ENCODE peak calls at places on chromosome 6, in five cellular contexts. F is ascending aorta, A is psoas muscle, C is kidney, J is H9. L is an unnamed sample.

GRCh38 chr6:108895591-108895990 is 47.4 kb downstream of the ARMC2 start:
- DNase-seq in F (no peak), A (no peak), C (no peak), J (no peak), L (peak; percentile 64)

GRCh38 chr6:155001482-155001881 is 6.4 kb downstream of the TIAM2 start:
- DNase-seq in F (no peak), A (no peak), C (no peak), J (no peak), L (peak; percentile 54)

GRCh38 chr6:168273483-168274045 is 46.0 kb downstream of the DACT2 start:
- DNase-seq in F (no peak), A (no peak), C (no peak), J (no peak), L (no peak)

GRCh38 chr6:20952605-20953004 is 418.3 kb downstream of the CDKAL1 start:
- DNase-seq in F (no peak), A (no peak), C (no peak), J (peak; percentile 27), L (peak; percentile 89)

GRCh38 chr6:40958740-40959139 is 80.3 kb downstream of the UNC5CL start:
- DNase-seq in F (no peak), A (no peak), C (no peak), J (no peak), L (no peak)

GRCh38 chr6:38350220-38350619 is 289.5 kb downstream of the BTBD9 start:
- DNase-seq in F (no peak), A (no peak), C (no peak), J (no peak), L (no peak)

GRCh38 chr6:44332585-44332984 is 9.9 kb upstream of the SPATS1 start:
- DNase-seq in F (no peak), A (no peak), C (no peak), J (no peak), L (no peak)

GRCh38 chr6:106560966-106561740 is 68.1 kb downstream of the RTN4IP1 start:
- DNase-seq in F (no peak), A (no peak), C (no peak), J (no peak), L (peak; percentile 58)

GRCh38 chr6:125792680-125793079 is 1.9 kb downstream of the NCOA7 start:
- DNase-seq in F (no peak), A (no peak), C (no peak), J (no peak), L (peak; percentile 78)

GRCh38 chr6:118770835-118771234 is 119.4 kb upstream of the CEP85L start:
- DNase-seq in F (no peak), A (no peak), C (no peak), J (no peak), L (no peak)

GRCh38 chr6:90678049-90678779 is 91.3 kb upstream of the MAP3K7 start:
- DNase-seq in F (no peak), A (no peak), C (no peak), J (no peak), L (no peak)

GRCh38 chr6:18742406-18742805 is 355.3 kb downstream of the RNF144B start:
- DNase-seq in F (no peak), A (no peak), C (no peak), J (no peak), L (peak; percentile 40)

GRCh38 chr6:156485145-156485544 is 292.0 kb upstream of the ARID1B start:
- DNase-seq in F (no peak), A (no peak), C (no peak), J (no peak), L (no peak)

GRCh38 chr6:143018955-143019354 is 41.7 kb upstream of the AIG1 start:
- DNase-seq in F (no peak), A (no peak), C (no peak), J (no peak), L (peak; percentile 12)

GRCh38 chr6:37008484-37009186 is 3.2 kb downstream of the FGD2 start:
- DNase-seq in F (no peak), A (no peak), C (no peak), J (no peak), L (no peak)

GRCh38 chr6:166715065-166715464 is 88.0 kb upstream of the RPS6KA2 start:
- DNase-seq in F (no peak), A (no peak), C (no peak), J (peak; percentile 47), L (no peak)

GRCh38 chr6:35451354-35452185 is 568 bp upstream of the FANCE start:
- DNase-seq in F (no peak), A (no peak), C (peak; percentile 41), J (no peak), L (no peak)

GRCh38 chr6:32858194-32858593 is 4.2 kb downstream of the PSMB9 start:
- DNase-seq in F (no peak), A (no peak), C (no peak), J (no peak), L (no peak)

GRCh38 chr6:34810936-34811632 is 19.2 kb downstream of the BLTP3A start:
- DNase-seq in F (no peak), A (no peak), C (no peak), J (no peak), L (peak; percentile 21)

GRCh38 chr6:150271501-150272263 is 97.1 kb upstream of the IYD start:
- DNase-seq in F (no peak), A (no peak), C (no peak), J (no peak), L (no peak)

GRCh38 chr6:32439708-32440214 is at the start of gene HLA-DRA:
- DNase-seq in F (no peak), A (no peak), C (no peak), J (peak; percentile 30), L (peak; percentile 24)

GRCh38 chr6:125453516-125453915 is 151.7 kb upstream of the HDDC2 start:
- DNase-seq in F (no peak), A (no peak), C (no peak), J (no peak), L (no peak)

GRCh38 chr6:132067286-132067685 is 116.1 kb upstream of the CCN2 start:
- DNase-seq in F (no peak), A (no peak), C (no peak), J (no peak), L (no peak)

GRCh38 chr6:44053106-44053756 is 74.0 kb downstream of the MRPL14 start:
- DNase-seq in F (no peak), A (no peak), C (peak; percentile 37), J (no peak), L (no peak)

GRCh38 chr6:23533311-23533710 is 592.7 kb upstream of the NRSN1 start:
- DNase-seq in F (no peak), A (no peak), C (no peak), J (no peak), L (no peak)

GRCh38 chr6:56649053-56649769 is 6.5 kb upstream of the DST start:
- DNase-seq in F (no peak), A (no peak), C (no peak), J (no peak), L (peak; percentile 26)

GRCh38 chr6:70210462-70210861 is 92.4 kb downstream of the COL9A1 start:
- DNase-seq in F (no peak), A (no peak), C (no peak), J (no peak), L (peak; percentile 4)

GRCh38 chr6:89999154-89999553 is 104.9 kb downstream of the GJA10 start:
- DNase-seq in F (no peak), A (peak; percentile 22), C (peak; percentile 79), J (no peak), L (peak; percentile 71)

GRCh38 chr6:133637874-133638273 is 251.0 kb upstream of the TCF21 start:
- DNase-seq in F (peak; percentile 66), A (no peak), C (no peak), J (peak; percentile 26), L (no peak)

GRCh38 chr6:121940728-121941127 is 458.7 kb upstream of the HSF2 start:
- DNase-seq in F (no peak), A (no peak), C (no peak), J (no peak), L (no peak)

GRCh38 chr6:84657486-84657885 is 106.9 kb downstream of the TBX18 start:
- DNase-seq in F (no peak), A (no peak), C (no peak), J (no peak), L (no peak)

GRCh38 chr6:20693466-20694063 is 159.3 kb downstream of the CDKAL1 start:
- DNase-seq in F (no peak), A (no peak), C (no peak), J (no peak), L (peak; percentile 36)

GRCh38 chr6:106279179-106279578 is 46.4 kb downstream of the ATG5 start:
- DNase-seq in F (no peak), A (no peak), C (no peak), J (no peak), L (peak; percentile 80)

GRCh38 chr6:25083784-25084507 is 148.2 kb upstream of the RIPOR2 start:
- DNase-seq in F (no peak), A (no peak), C (no peak), J (no peak), L (no peak)

GRCh38 chr6:151317206-151317994 is 74.0 kb downstream of the ZBTB2 start:
- DNase-seq in F (no peak), A (no peak), C (no peak), J (no peak), L (peak; percentile 77)

GRCh38 chr6:90005048-90005827 is 111.0 kb downstream of the GJA10 start:
- DNase-seq in F (no peak), A (peak; percentile 61), C (no peak), J (no peak), L (no peak)

GRCh38 chr6:116586738-116587137 is 15.4 kb downstream of the RWDD1 start:
- DNase-seq in F (no peak), A (no peak), C (no peak), J (no peak), L (no peak)
- H3K27ac ChIP-seq in F (no peak overlapping the region), A (no peak overlapping the region), C (no peak overlapping the region), J (no peak overlapping the region), L (no peak overlapping the region)

GRCh38 chr6:110351546-110351945 is 6.6 kb downstream of the METTL24 start:
- DNase-seq in F (no peak), A (no peak), C (no peak), J (no peak), L (no peak)
- H3K27ac ChIP-seq in F (peak overlapping the region; percentile 76), A (no peak overlapping the region), C (no peak overlapping the region), J (no peak overlapping the region), L (no peak overlapping the region)

GRCh38 chr6:42406296-42407280 is 45.1 kb downstream of the TRERF1 start:
- DNase-seq in F (no peak), A (no peak), C (no peak), J (no peak), L (peak; percentile 25)
- H3K27ac ChIP-seq in F (no peak overlapping the region), A (no peak overlapping the region), C (no peak overlapping the region), J (no peak overlapping the region), L (peak overlapping the region; percentile 66)

GRCh38 chr6:52284131-52284459 is 447 bp downstream of the MCM3 start:
- DNase-seq in F (peak; percentile 67), A (no peak), C (peak; percentile 84), J (peak; percentile 81), L (peak; percentile 25)
- H3K27ac ChIP-seq in F (peak overlapping the region; percentile 71), A (peak overlapping the region; percentile 59), C (no peak overlapping the region), J (peak overlapping the region; percentile 77), L (peak overlapping the region; percentile 69)

GRCh38 chr6:79073888-79074287 is 4.2 kb downstream of the PHIP start:
- DNase-seq in F (no peak), A (no peak), C (no peak), J (no peak), L (no peak)
- H3K27ac ChIP-seq in F (no peak overlapping the region), A (peak overlapping the region; percentile 28), C (no peak overlapping the region), J (no peak overlapping the region), L (no peak overlapping the region)

DNA sequence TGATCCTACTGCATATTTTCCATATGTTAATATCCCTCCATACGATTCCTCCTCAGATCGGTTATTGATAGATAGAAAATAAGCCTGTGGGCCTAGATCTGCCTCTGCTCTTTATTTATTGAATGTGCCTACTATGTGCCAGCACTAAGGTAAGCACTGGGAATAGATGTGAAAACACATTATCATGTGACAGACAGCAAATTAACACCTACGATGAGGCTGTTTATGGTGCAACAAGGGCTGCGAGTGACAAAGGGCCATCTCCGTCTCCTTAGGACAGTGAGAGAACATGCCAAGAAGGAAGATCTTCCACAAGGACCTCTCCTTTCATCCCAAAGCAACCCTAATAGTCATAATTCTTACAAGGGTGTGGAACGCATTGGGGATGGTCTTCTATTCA is 90.5 kb downstream of the MYB start:
- DNase-seq in F (no peak), A (no peak), C (no peak), J (no peak), L (no peak)
- H3K27ac ChIP-seq in F (no peak overlapping the region), A (no peak overlapping the region), C (no peak overlapping the region), J (peak overlapping the region; percentile 60), L (no peak overlapping the region)

L was measured in fibroblast of lung.